ENCODE peak calls at places on chromosome 17, in five cellular contexts. One of them, this sample, is unnamed.

GRCh38 chr17:7745748-7746470 is 28.4 kb downstream of the DNAH2 start:
- DNase-seq in heart right ventricle: no peak
- DNase-seq in pancreas: peak; percentile 15
- DNase-seq in ascending aorta: no peak
- DNase-seq in left ventricle myocardium inferior: no peak
- DNase-seq in this sample: peak; percentile 70

GRCh38 chr17:17004251-17004996 is 32.5 kb upstream of the TNFRSF13B start:
- DNase-seq in heart right ventricle: no peak
- DNase-seq in pancreas: no peak
- DNase-seq in ascending aorta: no peak
- DNase-seq in left ventricle myocardium inferior: peak; percentile 7
- DNase-seq in this sample: no peak

GRCh38 chr17:81631482-81631881 is 5.4 kb downstream of the NPLOC4 start:
- DNase-seq in heart right ventricle: no peak
- DNase-seq in pancreas: no peak
- DNase-seq in ascending aorta: no peak
- DNase-seq in left ventricle myocardium inferior: no peak
- DNase-seq in this sample: no peak

GRCh38 chr17:82775033-82775823 is 23.4 kb downstream of the TBCD start:
- DNase-seq in heart right ventricle: peak; percentile 37
- DNase-seq in pancreas: peak; percentile 92
- DNase-seq in ascending aorta: no peak
- DNase-seq in left ventricle myocardium inferior: peak; percentile 67
- DNase-seq in this sample: no peak

GRCh38 chr17:74758846-74759163 is 10.4 kb downstream of the NHERF1 start:
- DNase-seq in heart right ventricle: no peak
- DNase-seq in pancreas: no peak
- DNase-seq in ascending aorta: no peak
- DNase-seq in left ventricle myocardium inferior: no peak
- DNase-seq in this sample: peak; percentile 40

GRCh38 chr17:76252040-76252954 is 12.0 kb upstream of the RNF157 start:
- DNase-seq in heart right ventricle: no peak
- DNase-seq in pancreas: no peak
- DNase-seq in ascending aorta: peak; percentile 72
- DNase-seq in left ventricle myocardium inferior: no peak
- DNase-seq in this sample: peak; percentile 46

GRCh38 chr17:7466644-7467341 is 12.6 kb downstream of the ZBTB4 start:
- DNase-seq in heart right ventricle: peak; percentile 84
- DNase-seq in pancreas: no peak
- DNase-seq in ascending aorta: no peak
- DNase-seq in left ventricle myocardium inferior: peak; percentile 82
- DNase-seq in this sample: no peak

GRCh38 chr17:57294629-57295501 is 38.5 kb downstream of the MSI2 start:
- DNase-seq in heart right ventricle: peak; percentile 63
- DNase-seq in pancreas: no peak
- DNase-seq in ascending aorta: no peak
- DNase-seq in left ventricle myocardium inferior: peak; percentile 38
- DNase-seq in this sample: no peak

GRCh38 chr17:5361426-5361825 is 58.0 kb downstream of the NUP88 start:
- DNase-seq in heart right ventricle: no peak
- DNase-seq in pancreas: no peak
- DNase-seq in ascending aorta: no peak
- DNase-seq in left ventricle myocardium inferior: no peak
- DNase-seq in this sample: no peak

GRCh38 chr17:80696964-80697363 is 152.3 kb downstream of the RPTOR start:
- DNase-seq in heart right ventricle: no peak
- DNase-seq in pancreas: no peak
- DNase-seq in ascending aorta: no peak
- DNase-seq in left ventricle myocardium inferior: no peak
- DNase-seq in this sample: no peak

GRCh38 chr17:31416503-31416923 is 25.0 kb downstream of the RAB11FIP4 start:
- DNase-seq in heart right ventricle: peak; percentile 19
- DNase-seq in pancreas: no peak
- DNase-seq in ascending aorta: no peak
- DNase-seq in left ventricle myocardium inferior: peak; percentile 45
- DNase-seq in this sample: no peak

DNA sequence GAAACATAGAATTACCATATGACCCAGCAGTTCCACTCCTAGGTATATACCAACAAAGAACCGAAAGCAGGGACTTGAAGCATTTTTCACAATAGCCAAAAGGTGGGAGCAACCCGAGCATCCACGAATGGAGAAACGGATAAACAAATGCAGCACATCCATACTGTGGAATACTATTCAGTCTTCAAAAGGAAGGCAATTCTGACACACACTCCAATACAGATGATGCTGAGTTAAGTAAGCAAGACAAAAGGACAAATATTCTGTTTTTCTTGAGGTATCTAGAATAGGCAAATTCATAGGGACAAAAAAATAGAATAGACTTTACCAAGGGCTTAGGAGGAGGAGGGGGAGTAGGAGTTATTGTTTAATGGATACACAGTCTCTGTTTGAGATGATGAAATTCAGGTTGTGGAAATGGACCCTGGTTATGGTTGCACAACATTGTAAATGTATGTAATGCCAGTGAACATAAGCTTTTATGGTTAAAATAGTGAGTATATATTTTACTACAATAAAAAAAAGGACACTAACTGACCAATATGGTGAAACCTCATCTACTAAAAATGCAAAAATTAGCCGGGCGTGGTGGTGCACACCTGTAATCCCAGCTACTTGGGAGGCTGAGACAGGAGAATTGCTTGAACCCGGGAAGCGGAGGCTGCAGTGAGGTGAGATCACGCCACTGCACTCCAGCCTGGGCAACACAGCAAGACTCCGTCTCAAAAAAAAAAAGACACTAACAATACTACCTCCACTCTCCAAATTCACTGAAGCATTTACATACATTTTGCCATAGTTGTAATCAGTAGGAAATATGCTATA is 27.1 kb upstream of the SLC35B1 start:
- DNase-seq in heart right ventricle: no peak
- DNase-seq in pancreas: no peak
- DNase-seq in ascending aorta: no peak
- DNase-seq in left ventricle myocardium inferior: no peak
- DNase-seq in this sample: no peak
- H3K4me1 ChIP-seq in heart right ventricle: peaks cover 40% of the 10 kb centered on the region
- H3K4me1 ChIP-seq in pancreas: peaks cover 9% of the 10 kb centered on the region
- H3K4me1 ChIP-seq in ascending aorta: peaks cover 19% of the 10 kb centered on the region
- H3K4me1 ChIP-seq in left ventricle myocardium inferior: peaks cover 66% of the 10 kb centered on the region
- H3K4me1 ChIP-seq in this sample: no peaks in the 10 kb centered on the region

GRCh38 chr17:77329741-77330531 is 189.2 kb downstream of the SEC14L1 start:
- DNase-seq in heart right ventricle: peak; percentile 8
- DNase-seq in pancreas: no peak
- DNase-seq in ascending aorta: no peak
- DNase-seq in left ventricle myocardium inferior: no peak
- DNase-seq in this sample: no peak
- H3K27ac ChIP-seq in heart right ventricle: no peak overlapping the region
- H3K27ac ChIP-seq in pancreas: no peak overlapping the region
- H3K27ac ChIP-seq in ascending aorta: no peak overlapping the region
- H3K27ac ChIP-seq in left ventricle myocardium inferior: no peak overlapping the region
- H3K27ac ChIP-seq in this sample: no peak overlapping the region

GRCh38 chr17:13031718-13032350 is 14.0 kb upstream of the ELAC2 start:
- DNase-seq in heart right ventricle: peak; percentile 22
- DNase-seq in pancreas: peak; percentile 62
- DNase-seq in ascending aorta: no peak
- DNase-seq in left ventricle myocardium inferior: peak; percentile 39
- DNase-seq in this sample: no peak
- TF ChIP-seq CTCF in heart right ventricle: peak; percentile 70
- TF ChIP-seq CTCF in pancreas: peak; percentile 69
- TF ChIP-seq CTCF in ascending aorta: peak; percentile 63
- TF ChIP-seq CTCF in left ventricle myocardium inferior: peak; percentile 83
- TF ChIP-seq CTCF in this sample: peak; percentile 69

GRCh38 chr17:8799851-8800212 is 667 bp upstream of the MFSD6L start:
- DNase-seq in heart right ventricle: no peak
- DNase-seq in pancreas: no peak
- DNase-seq in ascending aorta: no peak
- DNase-seq in left ventricle myocardium inferior: no peak
- DNase-seq in this sample: no peak

GRCh38 chr17:8801135-8801840 is 2.1 kb upstream of the MFSD6L start:
- DNase-seq in heart right ventricle: no peak
- DNase-seq in pancreas: no peak
- DNase-seq in ascending aorta: no peak
- DNase-seq in left ventricle myocardium inferior: no peak
- DNase-seq in this sample: peak; percentile 65

GRCh38 chr17:8798176-8799000 is 777 bp downstream of the MFSD6L start:
- DNase-seq in heart right ventricle: no peak
- DNase-seq in pancreas: peak; percentile 60
- DNase-seq in ascending aorta: no peak
- DNase-seq in left ventricle myocardium inferior: no peak
- DNase-seq in this sample: no peak

GRCh38 chr17:8799001-8799850 is at the start of gene MFSD6L:
- DNase-seq in heart right ventricle: no peak
- DNase-seq in pancreas: peak; percentile 91
- DNase-seq in ascending aorta: no peak
- DNase-seq in left ventricle myocardium inferior: no peak
- DNase-seq in this sample: no peak

DNA sequence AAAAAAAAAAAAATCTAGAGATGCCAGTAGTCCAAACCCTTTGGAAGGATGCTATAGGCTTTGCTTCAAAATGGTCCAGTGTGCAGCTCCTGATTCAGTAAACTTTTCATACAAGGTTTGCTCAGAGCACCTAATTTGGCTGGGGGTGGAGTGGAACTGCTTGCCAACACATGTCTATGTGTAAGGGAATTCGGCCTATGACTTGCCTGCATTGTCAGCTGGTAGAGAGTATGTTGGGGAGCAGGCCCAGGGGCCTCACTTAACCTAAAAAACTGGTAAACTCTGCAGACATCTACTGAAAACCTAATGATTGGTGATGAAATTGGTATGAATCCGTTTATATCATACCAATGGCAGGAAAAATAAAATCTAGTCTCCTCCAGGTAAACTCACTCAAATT is 1.5 kb upstream of the MFSD6L start:
- DNase-seq in heart right ventricle: no peak
- DNase-seq in pancreas: no peak
- DNase-seq in ascending aorta: no peak
- DNase-seq in left ventricle myocardium inferior: no peak
- DNase-seq in this sample: peak; percentile 24
- H3K4me1 ChIP-seq in heart right ventricle: no peaks in the 10 kb centered on the region
- H3K4me1 ChIP-seq in pancreas: peaks cover 7% of the 10 kb centered on the region
- H3K4me1 ChIP-seq in ascending aorta: no peaks in the 10 kb centered on the region
- H3K4me1 ChIP-seq in left ventricle myocardium inferior: peaks cover 9% of the 10 kb centered on the region
- H3K4me1 ChIP-seq in this sample: no peaks in the 10 kb centered on the region

This sample was measured in foreskin keratinocyte.